ENCODE peak calls at places on chromosomes 3 and 15, in five cellular contexts. Q is effector memory CD4-positive, alpha-beta T cell; N is pancreas; M is psoas muscle; F is sigmoid colon. O is an unnamed sample.

GRCh38 chr15:75928680-75929608 is 25.3 kb downstream of the FBXO22 start:
- DNase-seq in Q (no peak), N (no peak), M (no peak), F (no peak), O (no peak)

GRCh38 chr15:29708519-29708918 is 113.7 kb downstream of the TJP1 start:
- DNase-seq in Q (no peak), N (no peak), M (no peak), F (no peak), O (no peak)

GRCh38 chr3:23442598-23443383 is 239.7 kb downstream of the UBE2E2 start:
- DNase-seq in Q (no peak), N (no peak), M (no peak), F (no peak), O (no peak)

GRCh38 chr15:59976480-59976879 is 27.6 kb upstream of the FOXB1 start:
- DNase-seq in Q (peak; percentile 54), N (no peak), M (no peak), F (no peak), O (no peak)

GRCh38 chr3:71130516-71131384 is 452.8 kb downstream of the FOXP1 start:
- DNase-seq in Q (peak; percentile 62), N (no peak), M (peak; percentile 47), F (peak; percentile 86), O (peak; percentile 85)

GRCh38 chr15:73125219-73125618 is 73.0 kb downstream of the NEO1 start:
- DNase-seq in Q (no peak), N (no peak), M (no peak), F (no peak), O (no peak)

GRCh38 chr3:170953229-170953628 is 44.8 kb upstream of the EIF5A2 start:
- DNase-seq in Q (no peak), N (no peak), M (no peak), F (no peak), O (no peak)

GRCh38 chr15:27538325-27538724 is 560.8 kb downstream of the OCA2 start:
- DNase-seq in Q (no peak), N (no peak), M (no peak), F (no peak), O (no peak)

GRCh38 chr3:32977842-32978241 is 26.4 kb downstream of the CCR4 start:
- DNase-seq in Q (no peak), N (no peak), M (no peak), F (no peak), O (no peak)

GRCh38 chr15:70504305-70504951 is 258.9 kb downstream of the UACA start:
- DNase-seq in Q (no peak), N (no peak), M (peak; percentile 71), F (peak; percentile 83), O (peak; percentile 80)

GRCh38 chr3:71885001-71885400 is 100.1 kb upstream of the PROK2 start:
- DNase-seq in Q (no peak), N (no peak), M (no peak), F (no peak), O (no peak)

GRCh38 chr3:60954049-60954448 is 297.2 kb downstream of the FHIT start:
- DNase-seq in Q (no peak), N (no peak), M (no peak), F (no peak), O (no peak)

GRCh38 chr3:177410734-177411133 is 213.5 kb upstream of the TBL1XR1 start:
- DNase-seq in Q (no peak), N (no peak), M (no peak), F (no peak), O (no peak)

GRCh38 chr15:100614336-100614735 is 11.9 kb downstream of the ASB7 start:
- DNase-seq in Q (no peak), N (no peak), M (no peak), F (no peak), O (no peak)

GRCh38 chr3:13947912-13948311 is 68.0 kb upstream of the WNT7A start:
- DNase-seq in Q (no peak), N (no peak), M (no peak), F (no peak), O (no peak)

GRCh38 chr3:127216415-127217261 is 23.7 kb downstream of the PRR23E start:
- DNase-seq in Q (no peak), N (no peak), M (no peak), F (no peak), O (no peak)

GRCh38 chr15:53808058-53808703 is 48.7 kb upstream of the WDR72 start:
- DNase-seq in Q (no peak), N (no peak), M (no peak), F (no peak), O (no peak)

GRCh38 chr15:79003301-79003700 is 58.5 kb upstream of the CTSH start:
- DNase-seq in Q (no peak), N (no peak), M (no peak), F (no peak), O (no peak)

GRCh38 chr3:153595186-153595815 is 433.3 kb downstream of the RAP2B start:
- DNase-seq in Q (no peak), N (no peak), M (no peak), F (no peak), O (no peak)

GRCh38 chr3:117278424-117279190 is 569.0 kb downstream of the TUSC7 start:
- DNase-seq in Q (no peak), N (peak; percentile 53), M (no peak), F (no peak), O (no peak)

GRCh38 chr3:195896361-195897080 is 11.8 kb downstream of the TNK2 start:
- DNase-seq in Q (no peak), N (no peak), M (no peak), F (peak; percentile 83), O (no peak)

GRCh38 chr3:152879130-152879789 is 44.3 kb downstream of the P2RY1 start:
- DNase-seq in Q (no peak), N (no peak), M (no peak), F (no peak), O (no peak)

GRCh38 chr3:69558912-69559311 is 173.0 kb upstream of the FRMD4B start:
- DNase-seq in Q (no peak), N (no peak), M (no peak), F (peak; percentile 76), O (no peak)

GRCh38 chr15:27336676-27337075 is 365.7 kb downstream of the GABRG3 start:
- DNase-seq in Q (no peak), N (no peak), M (no peak), F (no peak), O (no peak)

GRCh38 chr3:141279074-141279945 is 47.7 kb downstream of the PXYLP1 start:
- DNase-seq in Q (no peak), N (no peak), M (no peak), F (no peak), O (no peak)

GRCh38 chr15:58472821-58473581 is 41.2 kb downstream of the LIPC start:
- DNase-seq in Q (peak; percentile 13), N (no peak), M (no peak), F (no peak), O (no peak)

GRCh38 chr15:81197688-81198281 is 1.1 kb downstream of the IL16 start:
- DNase-seq in Q (no peak), N (no peak), M (no peak), F (no peak), O (no peak)

GRCh38 chr15:100958326-100959065 is 39.3 kb downstream of the LRRK1 start:
- DNase-seq in Q (no peak), N (no peak), M (no peak), F (no peak), O (no peak)

GRCh38 chr15:68679961-68680371 is 101.2 kb downstream of the CORO2B start:
- DNase-seq in Q (no peak), N (no peak), M (no peak), F (peak; percentile 46), O (no peak)

GRCh38 chr15:51888593-51889195 is 59.2 kb downstream of the TMOD3 start:
- DNase-seq in Q (no peak), N (no peak), M (no peak), F (no peak), O (no peak)

GRCh38 chr15:35170216-35170615 is 85.1 kb upstream of the NANOGP8 start:
- DNase-seq in Q (no peak), N (no peak), M (no peak), F (no peak), O (no peak)

GRCh38 chr3:43996379-43997301 is 245.0 kb upstream of the TOPAZ1 start:
- DNase-seq in Q (no peak), N (no peak), M (no peak), F (no peak), O (no peak)

GRCh38 chr15:77795446-77795845 is 162.7 kb upstream of the LINGO1 start:
- DNase-seq in Q (no peak), N (no peak), M (no peak), F (no peak), O (no peak)

GRCh38 chr3:18100126-18100525 is 325.0 kb downstream of the SATB1 start:
- DNase-seq in Q (no peak), N (no peak), M (no peak), F (no peak), O (no peak)

GRCh38 chr3:170467560-170467959 is 48.9 kb downstream of the CLDN11 start:
- DNase-seq in Q (no peak), N (no peak), M (no peak), F (no peak), O (no peak)

GRCh38 chr15:70433583-70434288 is 329.6 kb downstream of the UACA start:
- DNase-seq in Q (no peak), N (no peak), M (no peak), F (no peak), O (no peak)

GRCh38 chr3:11413071-11413470 is 140.9 kb downstream of the ATG7 start:
- DNase-seq in Q (no peak), N (no peak), M (no peak), F (no peak), O (no peak)

GRCh38 chr3:38136272-38136806 is 588 bp downstream of the ACAA1 start:
- DNase-seq in Q (no peak), N (no peak), M (no peak), F (no peak), O (no peak)
- H3K27ac ChIP-seq in Q (peak overlapping the region; percentile 85), N (peak overlapping the region; percentile 83), M (peak overlapping the region; percentile 94), F (peak overlapping the region; percentile 97), O (peak overlapping the region; percentile 98)

DNA sequence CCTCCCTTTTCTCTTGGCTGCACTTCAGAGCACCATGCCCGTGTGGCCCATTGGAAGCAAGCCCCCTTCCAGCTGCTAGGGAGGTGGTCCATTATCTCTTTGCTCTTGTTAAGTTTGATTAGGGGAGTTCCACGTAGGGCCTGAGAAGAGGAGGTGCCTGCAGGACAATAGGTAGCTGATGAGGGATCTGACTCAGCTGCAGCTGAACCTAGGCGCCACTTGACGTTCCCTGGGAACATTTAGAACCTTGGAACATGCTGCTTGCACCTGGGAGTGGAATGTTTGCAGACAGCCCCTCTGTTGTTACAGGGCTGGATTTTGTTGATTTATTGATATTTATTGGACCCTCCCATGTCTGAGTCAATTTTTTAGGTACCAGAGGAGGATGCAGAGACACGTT is 4.7 kb downstream of the SMAD3 start:
- DNase-seq in Q (no peak), N (no peak), M (no peak), F (no peak), O (no peak)
- H3K4me3 ChIP-seq in Q (no peak overlapping the region), N (no peak overlapping the region), M (no peak overlapping the region), F (no peak overlapping the region), O (no peak overlapping the region)

GRCh38 chr3:172152869-172153268 is 113.5 kb downstream of the FNDC3B start:
- DNase-seq in Q (no peak), N (no peak), M (no peak), F (no peak), O (no peak)
- H3K4me1 ChIP-seq in Q (peaks cover 8% of the 10 kb centered on the region), N (peaks cover 30% of the 10 kb centered on the region), M (peaks cover 83% of the 10 kb centered on the region), F (peaks cover 62% of the 10 kb centered on the region), O (peaks cover 39% of the 10 kb centered on the region)

DNA sequence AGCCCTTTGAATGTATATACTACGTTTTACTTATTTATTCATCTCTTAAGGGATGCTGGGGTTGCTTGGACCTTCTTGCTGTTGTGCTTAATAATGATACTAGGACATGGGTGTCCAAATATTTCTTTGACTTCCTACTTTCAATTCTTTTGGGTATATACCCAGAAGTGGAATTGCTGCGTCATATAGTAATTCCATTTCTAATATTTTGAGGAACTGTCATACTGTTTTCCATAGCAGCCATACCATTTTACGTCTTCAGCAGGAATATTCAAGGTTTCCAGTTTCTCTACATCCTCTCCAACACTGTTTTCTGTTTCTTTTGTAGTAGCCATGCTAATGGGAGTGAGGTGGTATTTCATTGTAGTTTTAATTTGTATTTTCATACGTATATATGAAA is 21.1 kb downstream of the KAT2B start:
- DNase-seq in Q (no peak), N (no peak), M (no peak), F (no peak), O (no peak)
- H3K27ac ChIP-seq in Q (no peak overlapping the region), N (peak overlapping the region; percentile 44), M (peak overlapping the region; percentile 32), F (peak overlapping the region; percentile 29), O (peak overlapping the region; percentile 63)